ENCODE peak calls at places on chromosomes 7 and 10, in four cellular contexts. One of them, this sample, is unnamed.

GRCh38 chr7:22589641-22590141 is 89.7 kb upstream of the STEAP1B start:
- DNase-seq in EL: peak; percentile 67
- DNase-seq in iPS-NIHi11: no peak
- DNase-seq in activated T-cell treated with anti-CD3 and anti-CD28 coated beads for 1 hour: no peak
- DNase-seq in this sample: no peak

GRCh38 chr10:102796407-102797176 is 40.6 kb downstream of the CYP17A1 start:
- DNase-seq in activated T-cell treated with anti-CD3 and anti-CD28 coated beads for 1 hour: peak; percentile 40
- DNase-seq in iPS-NIHi11: no peak
- DNase-seq in EL: peak; percentile 47
- DNase-seq in this sample: peak; percentile 82

GRCh38 chr10:101133489-101134298 is 2.6 kb downstream of the TLX1 start:
- DNase-seq in iPS-NIHi11: no peak
- DNase-seq in activated T-cell treated with anti-CD3 and anti-CD28 coated beads for 1 hour: no peak
- DNase-seq in EL: no peak
- DNase-seq in this sample: no peak

GRCh38 chr7:100607111-100607510 is 4.9 kb downstream of the PCOLCE start:
- DNase-seq in activated T-cell treated with anti-CD3 and anti-CD28 coated beads for 1 hour: no peak
- DNase-seq in EL: peak; percentile 29
- DNase-seq in iPS-NIHi11: no peak
- DNase-seq in this sample: no peak

GRCh38 chr10:73953665-73954064 is 42.7 kb downstream of the PLAU start:
- DNase-seq in iPS-NIHi11: no peak
- DNase-seq in EL: no peak
- DNase-seq in activated T-cell treated with anti-CD3 and anti-CD28 coated beads for 1 hour: no peak
- DNase-seq in this sample: no peak

GRCh38 chr7:151076863-151077704 is 3.5 kb downstream of the FASTK start:
- DNase-seq in iPS-NIHi11: peak; percentile 79
- DNase-seq in activated T-cell treated with anti-CD3 and anti-CD28 coated beads for 1 hour: no peak
- DNase-seq in EL: no peak
- DNase-seq in this sample: no peak

GRCh38 chr10:86363184-86363832 is 3.3 kb downstream of the GRID1 start:
- DNase-seq in activated T-cell treated with anti-CD3 and anti-CD28 coated beads for 1 hour: no peak
- DNase-seq in EL: no peak
- DNase-seq in iPS-NIHi11: peak; percentile 86
- DNase-seq in this sample: peak; percentile 40

GRCh38 chr7:143408686-143409551 is at the start of gene EPHA1:
- DNase-seq in EL: no peak
- DNase-seq in iPS-NIHi11: peak; percentile 95
- DNase-seq in activated T-cell treated with anti-CD3 and anti-CD28 coated beads for 1 hour: peak; percentile 41
- DNase-seq in this sample: no peak

GRCh38 chr7:121204537-121204936 is 124.3 kb upstream of the WNT16 start:
- DNase-seq in activated T-cell treated with anti-CD3 and anti-CD28 coated beads for 1 hour: no peak
- DNase-seq in iPS-NIHi11: no peak
- DNase-seq in EL: peak; percentile 59
- DNase-seq in this sample: no peak

GRCh38 chr7:155469311-155470185 is 11.6 kb downstream of the EN2 start:
- DNase-seq in iPS-NIHi11: no peak
- DNase-seq in EL: no peak
- DNase-seq in activated T-cell treated with anti-CD3 and anti-CD28 coated beads for 1 hour: no peak
- DNase-seq in this sample: no peak

GRCh38 chr10:114166053-114166452 is 8.0 kb downstream of the CCDC186 start:
- DNase-seq in EL: no peak
- DNase-seq in iPS-NIHi11: peak; percentile 11
- DNase-seq in activated T-cell treated with anti-CD3 and anti-CD28 coated beads for 1 hour: no peak
- DNase-seq in this sample: no peak

GRCh38 chr10:132793871-132794849 is 8.2 kb upstream of the NKX6-2 start:
- DNase-seq in activated T-cell treated with anti-CD3 and anti-CD28 coated beads for 1 hour: no peak
- DNase-seq in iPS-NIHi11: no peak
- DNase-seq in EL: no peak
- DNase-seq in this sample: no peak

GRCh38 chr10:43901302-43901701 is 252.6 kb upstream of the ZNF32 start:
- DNase-seq in EL: no peak
- DNase-seq in iPS-NIHi11: no peak
- DNase-seq in activated T-cell treated with anti-CD3 and anti-CD28 coated beads for 1 hour: no peak
- DNase-seq in this sample: no peak

GRCh38 chr7:82542665-82543064 is 99.1 kb upstream of the CACNA2D1 start:
- DNase-seq in iPS-NIHi11: no peak
- DNase-seq in EL: peak; percentile 80
- DNase-seq in activated T-cell treated with anti-CD3 and anti-CD28 coated beads for 1 hour: no peak
- DNase-seq in this sample: no peak